ENCODE peak calls at places on chromosomes 12 and 14, in five cellular contexts. J, U, Q, T and X are unnamed samples.

GRCh38 chr12:14257734-14258467 is 107.6 kb upstream of the ATF7IP start:
- DNase-seq in U (peak), J (peak), Q (peak), T (peak), X (peak)

GRCh38 chr12:7642876-7643309 is 22.8 kb downstream of the APOBEC1 start:
- DNase-seq in J (no peak), U (no peak), Q (peak), T (peak), X (no peak)

GRCh38 chr14:77607741-77608302 is 8.6 kb downstream of the SPTLC2 start:
- DNase-seq in Q (no peak), T (no peak), J (no peak), U (no peak), X (no peak)

GRCh38 chr12:115998119-115998633 is 279.3 kb downstream of the MED13L start:
- DNase-seq in T (peak), Q (peak), J (no peak), U (peak), X (peak)

GRCh38 chr12:117972341-117972740 is 3.6 kb upstream of the KSR2 start:
- DNase-seq in J (no peak), U (no peak), T (no peak), Q (no peak), X (no peak)

GRCh38 chr12:118397693-118398440 is 21.5 kb downstream of the SUDS3 start:
- DNase-seq in T (no peak), U (no peak), Q (no peak), J (no peak), X (no peak)

GRCh38 chr12:67911293-67911637 is 78.0 kb upstream of the IFNG-AS1 start:
- DNase-seq in Q (peak), J (no peak), U (no peak), T (no peak), X (no peak)

GRCh38 chr12:115583591-115583990 is 693.9 kb downstream of the MED13L start:
- DNase-seq in Q (no peak), U (no peak), J (no peak), T (no peak), X (no peak)

GRCh38 chr12:109435428-109436180 is 41.5 kb downstream of the KCTD10 start:
- DNase-seq in Q (no peak), J (no peak), U (no peak), T (no peak), X (no peak)

GRCh38 chr12:72296389-72296788 is 24.2 kb downstream of the TRHDE start:
- DNase-seq in T (no peak), U (peak), J (no peak), Q (peak), X (no peak)

GRCh38 chr12:810635-811415 is 58.4 kb downstream of the WNK1 start:
- DNase-seq in Q (no peak), U (no peak), T (no peak), J (no peak), X (peak)

GRCh38 chr14:49770212-49770817 is 2.4 kb downstream of the KLHDC2 start:
- DNase-seq in J (no peak), Q (peak), T (peak), U (peak), X (no peak)

GRCh38 chr12:66251049-66251448 is 51.2 kb upstream of the HELB start:
- DNase-seq in T (no peak), J (no peak), U (no peak), Q (no peak), X (no peak)

GRCh38 chr12:92538970-92539749 is 163.6 kb upstream of the PLEKHG7 start:
- DNase-seq in Q (peak), U (peak), T (no peak), J (no peak), X (peak)

GRCh38 chr14:65414961-65415589 is 2.5 kb downstream of the FUT8 start:
- DNase-seq in U (peak), Q (peak), T (peak), J (no peak), X (peak)

GRCh38 chr12:26319511-26319910 is 124.1 kb downstream of the SSPN start:
- DNase-seq in J (peak), Q (peak), T (peak), U (peak), X (no peak)

GRCh38 chr14:69050235-69051184 is 71.4 kb upstream of the ACTN1 start:
- DNase-seq in T (no peak), J (no peak), Q (no peak), U (no peak), X (no peak)

GRCh38 chr12:12003609-12004008 is 67.1 kb upstream of the BCL2L14 start:
- DNase-seq in Q (no peak), U (no peak), T (no peak), J (no peak), X (no peak)

GRCh38 chr12:7162691-7163114 is 26.8 kb upstream of the PEX5 start:
- DNase-seq in U (no peak), T (peak), J (peak), Q (peak), X (peak)

GRCh38 chr12:123485756-123486155 is 27.8 kb downstream of the SNRNP35 start:
- DNase-seq in Q (no peak), U (no peak), T (no peak), J (no peak), X (no peak)

GRCh38 chr14:42023452-42023851 is 416.8 kb downstream of the LRFN5 start:
- DNase-seq in Q (no peak), J (no peak), T (peak), U (no peak), X (no peak)

GRCh38 chr14:69268223-69268622 is 8.3 kb downstream of the GALNT16 start:
- DNase-seq in J (no peak), Q (peak), T (no peak), U (peak), X (no peak)

GRCh38 chr14:102418169-102418852 is 55.6 kb downstream of the TECPR2 start:
- DNase-seq in U (no peak), J (peak), T (no peak), Q (no peak), X (no peak)

GRCh38 chr12:6336079-6336858 is 5.6 kb downstream of the TNFRSF1A start:
- DNase-seq in T (peak), J (peak), U (peak), Q (peak), X (peak)

GRCh38 chr12:89117448-89118034 is 234.8 kb downstream of the DUSP6 start:
- DNase-seq in U (no peak), Q (no peak), T (peak), J (no peak), X (no peak)

GRCh38 chr14:68713782-68714181 is 79.1 kb downstream of the ZFP36L1 start:
- DNase-seq in Q (no peak), J (no peak), T (no peak), U (no peak), X (no peak)

GRCh38 chr12:57772429-57773322 is at the start of gene EEF1AKMT3:
- DNase-seq in T (peak), U (peak), J (peak), Q (peak), X (peak)

GRCh38 chr12:28802706-28803438 is 346.2 kb upstream of the FAR2 start:
- DNase-seq in Q (no peak), J (no peak), T (no peak), U (no peak), X (no peak)

GRCh38 chr14:90060312-90060964 is 1.4 kb upstream of the KCNK13 start:
- DNase-seq in T (peak), J (peak), U (peak), Q (peak), X (peak)

GRCh38 chr12:47797432-47797831 is 22.3 kb downstream of the HDAC7 start:
- DNase-seq in U (no peak), J (no peak), Q (no peak), T (no peak), X (peak)

GRCh38 chr14:69896080-69896479 is 16.9 kb downstream of the SMOC1 start:
- DNase-seq in U (no peak), Q (no peak), J (no peak), T (no peak), X (no peak)

GRCh38 chr12:123934829-123935228 is 37.8 kb downstream of the CCDC92 start:
- DNase-seq in U (peak), J (peak), Q (peak), T (no peak), X (no peak)

GRCh38 chr14:21894003-21894897 is 220.6 kb upstream of the OR4E1 start:
- DNase-seq in J (no peak), Q (no peak), T (no peak), U (no peak), X (no peak)

GRCh38 chr12:15208140-15208539 is 13.1 kb downstream of the RERG start:
- DNase-seq in J (no peak), U (no peak), Q (no peak), T (no peak), X (no peak)

GRCh38 chr12:2363836-2364565 is 311.2 kb downstream of the CACNA1C start:
- DNase-seq in T (no peak), Q (no peak), J (no peak), U (no peak), X (no peak)

GRCh38 chr12:71075743-71076142 is 82.1 kb downstream of the TSPAN8 start:
- DNase-seq in T (no peak), J (no peak), U (no peak), Q (no peak), X (no peak)

GRCh38 chr14:69979882-69980281 is 100.7 kb downstream of the SMOC1 start:
- DNase-seq in Q (no peak), U (no peak), T (no peak), J (no peak), X (no peak)

GRCh38 chr12:109309441-109310246 is 560 bp upstream of the FOXN4 start:
- DNase-seq in U (no peak), T (no peak), J (no peak), Q (no peak), X (peak)

DNA sequence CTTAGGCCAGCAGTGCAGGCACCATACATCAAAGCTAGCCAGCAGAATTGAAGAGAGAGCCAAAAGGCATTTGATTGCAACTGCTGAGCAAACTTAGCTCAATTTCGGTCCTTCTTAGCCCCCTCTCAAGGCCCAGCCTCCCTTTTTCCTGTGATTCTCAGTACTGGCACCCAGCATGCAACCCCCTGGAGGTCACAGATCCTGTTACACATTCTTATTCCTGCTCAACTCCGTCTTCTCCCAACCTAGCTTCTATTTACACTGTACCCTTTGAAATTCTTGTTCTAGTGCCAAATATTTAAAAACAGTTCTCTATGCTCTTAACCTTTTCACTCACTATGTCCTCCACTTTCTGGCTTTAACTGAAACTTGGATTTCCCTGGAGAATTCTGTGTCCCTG is 131.3 kb upstream of the CPSF6 start:
- DNase-seq in T (no peak), Q (peak), J (no peak), U (no peak), X (no peak)
- TF ChIP-seq CTCF in T (no peak), Q (no peak), J (peak), U (no peak), X (no peak)

GRCh38 chr12:94722664-94723063 is 72.3 kb upstream of the TMCC3 start:
- DNase-seq in T (no peak), J (no peak), Q (no peak), U (no peak), X (no peak)

GRCh38 chr12:94730846-94731245 is 80.5 kb upstream of the TMCC3 start:
- DNase-seq in J (no peak), Q (no peak), U (no peak), T (no peak), X (no peak)

GRCh38 chr12:94721173-94721572 is 70.8 kb upstream of the TMCC3 start:
- DNase-seq in T (no peak), Q (peak), J (no peak), U (no peak), X (peak)

DNA sequence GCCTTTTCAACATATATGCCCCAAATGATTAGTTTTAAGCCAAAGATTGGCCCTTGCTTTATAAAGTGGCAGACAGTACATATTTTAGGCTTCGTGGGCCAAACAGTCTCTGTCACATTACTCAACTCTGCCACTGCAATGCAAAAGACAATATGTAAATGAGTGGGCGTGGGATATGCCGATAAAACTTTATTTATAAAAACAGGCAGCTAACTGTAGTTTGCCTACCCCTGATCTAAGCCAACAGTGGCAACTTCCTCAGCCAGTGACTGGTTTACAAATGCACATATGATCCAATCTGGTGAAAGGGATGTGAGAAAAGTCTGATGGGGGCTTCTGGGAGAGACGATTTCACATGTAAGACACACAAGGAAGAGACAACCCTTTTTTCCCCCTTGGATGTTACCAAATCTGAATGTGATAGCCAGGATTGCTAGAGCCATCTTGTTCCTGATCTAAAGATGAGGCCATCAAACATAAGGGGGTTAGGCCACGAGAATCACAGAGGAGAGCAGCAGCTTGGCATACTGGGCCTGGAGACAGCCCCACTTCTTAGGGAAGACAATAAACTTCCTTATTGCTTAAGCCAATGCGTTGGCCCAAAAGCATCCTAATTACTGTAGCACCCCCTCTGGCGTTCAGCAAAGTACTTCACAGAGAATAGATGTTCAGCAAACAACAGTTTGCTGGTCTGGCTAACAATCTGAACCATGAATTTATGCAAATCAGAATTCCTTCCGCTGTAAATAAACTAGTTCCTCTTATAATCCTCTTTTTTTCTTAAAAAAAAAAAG is 75.2 kb upstream of the TMCC3 start:
- DNase-seq in Q (peak), J (no peak), T (peak), U (peak), X (no peak)
- TF ChIP-seq CTCF in Q (peak), J (peak), T (peak), U (peak), X (peak)

DNA sequence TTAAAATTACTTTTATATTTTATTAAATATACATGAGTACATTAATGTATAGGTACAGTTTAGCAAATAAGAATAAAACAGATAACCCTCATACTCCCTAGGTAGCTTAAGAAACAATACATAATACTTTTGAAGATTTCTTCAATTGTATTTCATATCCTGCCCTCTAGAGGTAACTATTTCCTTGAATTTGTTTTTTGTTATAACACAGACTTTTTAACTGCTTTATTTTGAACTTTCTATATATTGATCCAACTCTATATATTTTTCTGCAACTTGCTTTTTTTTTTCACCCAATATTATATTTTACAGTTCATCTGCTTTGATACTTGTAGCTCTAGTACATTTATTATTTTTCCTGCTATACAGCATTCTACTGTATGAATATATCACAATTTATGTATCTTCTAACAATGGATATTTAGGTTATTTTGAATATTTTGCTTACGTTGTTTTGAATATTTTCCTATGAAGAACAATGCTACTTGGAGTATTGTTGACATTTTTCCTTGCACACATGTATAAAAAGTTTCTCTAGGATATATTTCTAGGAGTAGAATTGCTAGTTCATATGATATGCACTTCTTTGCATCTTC is 72.8 kb upstream of the ABCD2 start:
- DNase-seq in T (no peak), U (no peak), J (no peak), Q (no peak), X (peak)
- TF ChIP-seq CTCF in T (no peak), U (no peak), J (peak), Q (no peak), X (no peak)

GRCh38 chr12:113002155-113002554 is 23.8 kb downstream of the OAS2 start:
- DNase-seq in Q (no peak), J (no peak), U (no peak), T (peak), X (no peak)
- TF ChIP-seq CTCF in Q (no peak), J (no peak), U (no peak), T (peak), X (no peak)